ENCODE peak calls at places on chromosome 4, in ten cellular contexts. One of them, this sample, is unnamed.

GRCh38 chr4:147628415-147628814 is 11.2 kb downstream of the TMEM184C start:
- DNase-seq in cardiac muscle cell: no peak
- DNase-seq in kidney: no peak
- DNase-seq in ascending aorta: no peak
- DNase-seq in IMR-90: no peak
- DNase-seq in CD4-positive, alpha-beta memory T cell: no peak
- DNase-seq in tibial artery: no peak
- DNase-seq in HepG2: no peak
- DNase-seq in right cardiac atrium: no peak
- DNase-seq in RWPE1: no peak
- DNase-seq in this sample: no peak

GRCh38 chr4:161581262-161581661 is 582.5 kb downstream of the FSTL5 start:
- DNase-seq in HepG2: no peak
- DNase-seq in CD4-positive, alpha-beta memory T cell: no peak
- DNase-seq in kidney: no peak
- DNase-seq in tibial artery: no peak
- DNase-seq in IMR-90: no peak
- DNase-seq in RWPE1: no peak
- DNase-seq in right cardiac atrium: no peak
- DNase-seq in cardiac muscle cell: no peak
- DNase-seq in ascending aorta: no peak
- DNase-seq in this sample: no peak

GRCh38 chr4:3440011-3440410 is 1.8 kb upstream of the HGFAC start:
- DNase-seq in CD4-positive, alpha-beta memory T cell: no peak
- DNase-seq in cardiac muscle cell: no peak
- DNase-seq in right cardiac atrium: peak; percentile 34
- DNase-seq in tibial artery: peak; percentile 53
- DNase-seq in kidney: peak; percentile 60
- DNase-seq in RWPE1: no peak
- DNase-seq in IMR-90: no peak
- DNase-seq in HepG2: no peak
- DNase-seq in ascending aorta: no peak
- DNase-seq in this sample: no peak

GRCh38 chr4:152398060-152398459 is 137.8 kb downstream of the FBXW7 start:
- DNase-seq in tibial artery: no peak
- DNase-seq in HepG2: peak; percentile 4
- DNase-seq in RWPE1: peak; percentile 12
- DNase-seq in CD4-positive, alpha-beta memory T cell: no peak
- DNase-seq in right cardiac atrium: no peak
- DNase-seq in ascending aorta: no peak
- DNase-seq in cardiac muscle cell: peak; percentile 23
- DNase-seq in IMR-90: peak; percentile 29
- DNase-seq in kidney: no peak
- DNase-seq in this sample: no peak

GRCh38 chr4:107167051-107167450 is 130.9 kb upstream of the DKK2 start:
- DNase-seq in ascending aorta: no peak
- DNase-seq in HepG2: no peak
- DNase-seq in RWPE1: no peak
- DNase-seq in right cardiac atrium: no peak
- DNase-seq in CD4-positive, alpha-beta memory T cell: no peak
- DNase-seq in tibial artery: no peak
- DNase-seq in IMR-90: no peak
- DNase-seq in cardiac muscle cell: no peak
- DNase-seq in kidney: no peak
- DNase-seq in this sample: no peak

GRCh38 chr4:83258463-83258862 is 26.1 kb downstream of the COQ2 start:
- DNase-seq in RWPE1: no peak
- DNase-seq in HepG2: no peak
- DNase-seq in tibial artery: no peak
- DNase-seq in ascending aorta: no peak
- DNase-seq in kidney: no peak
- DNase-seq in cardiac muscle cell: no peak
- DNase-seq in CD4-positive, alpha-beta memory T cell: no peak
- DNase-seq in IMR-90: no peak
- DNase-seq in right cardiac atrium: no peak
- DNase-seq in this sample: no peak

GRCh38 chr4:140071806-140072205 is 82.2 kb downstream of the MAML3 start:
- DNase-seq in ascending aorta: peak; percentile 71
- DNase-seq in IMR-90: peak; percentile 91
- DNase-seq in HepG2: no peak
- DNase-seq in kidney: no peak
- DNase-seq in tibial artery: no peak
- DNase-seq in RWPE1: no peak
- DNase-seq in right cardiac atrium: peak; percentile 64
- DNase-seq in CD4-positive, alpha-beta memory T cell: peak; percentile 71
- DNase-seq in cardiac muscle cell: no peak
- DNase-seq in this sample: no peak

GRCh38 chr4:139672215-139672614 is 6.6 kb downstream of the MGST2 start:
- DNase-seq in CD4-positive, alpha-beta memory T cell: no peak
- DNase-seq in kidney: no peak
- DNase-seq in RWPE1: no peak
- DNase-seq in tibial artery: no peak
- DNase-seq in HepG2: no peak
- DNase-seq in right cardiac atrium: no peak
- DNase-seq in IMR-90: peak; percentile 26
- DNase-seq in ascending aorta: no peak
- DNase-seq in cardiac muscle cell: no peak
- DNase-seq in this sample: no peak

GRCh38 chr4:42985971-42986370 is 93.5 kb downstream of the GRXCR1 start:
- DNase-seq in tibial artery: no peak
- DNase-seq in RWPE1: no peak
- DNase-seq in CD4-positive, alpha-beta memory T cell: no peak
- DNase-seq in HepG2: no peak
- DNase-seq in cardiac muscle cell: no peak
- DNase-seq in kidney: no peak
- DNase-seq in right cardiac atrium: no peak
- DNase-seq in IMR-90: no peak
- DNase-seq in ascending aorta: no peak
- DNase-seq in this sample: no peak

GRCh38 chr4:169243808-169244207 is 26.9 kb downstream of the SH3RF1 start:
- DNase-seq in ascending aorta: no peak
- DNase-seq in RWPE1: no peak
- DNase-seq in tibial artery: no peak
- DNase-seq in cardiac muscle cell: no peak
- DNase-seq in IMR-90: peak; percentile 61
- DNase-seq in right cardiac atrium: no peak
- DNase-seq in HepG2: peak; percentile 73
- DNase-seq in CD4-positive, alpha-beta memory T cell: no peak
- DNase-seq in kidney: no peak
- DNase-seq in this sample: no peak
- H3K27ac ChIP-seq in ascending aorta: no peak overlapping the region
- H3K27ac ChIP-seq in RWPE1: no peak overlapping the region
- H3K27ac ChIP-seq in tibial artery: no peak overlapping the region
- H3K27ac ChIP-seq in cardiac muscle cell: no peak overlapping the region
- H3K27ac ChIP-seq in IMR-90: no peak overlapping the region
- H3K27ac ChIP-seq in right cardiac atrium: no peak overlapping the region
- H3K27ac ChIP-seq in HepG2: peak overlapping the region; percentile 18
- H3K27ac ChIP-seq in CD4-positive, alpha-beta memory T cell: no peak overlapping the region
- H3K27ac ChIP-seq in kidney: no peak overlapping the region
- H3K27ac ChIP-seq in this sample: no peak overlapping the region

DNA sequence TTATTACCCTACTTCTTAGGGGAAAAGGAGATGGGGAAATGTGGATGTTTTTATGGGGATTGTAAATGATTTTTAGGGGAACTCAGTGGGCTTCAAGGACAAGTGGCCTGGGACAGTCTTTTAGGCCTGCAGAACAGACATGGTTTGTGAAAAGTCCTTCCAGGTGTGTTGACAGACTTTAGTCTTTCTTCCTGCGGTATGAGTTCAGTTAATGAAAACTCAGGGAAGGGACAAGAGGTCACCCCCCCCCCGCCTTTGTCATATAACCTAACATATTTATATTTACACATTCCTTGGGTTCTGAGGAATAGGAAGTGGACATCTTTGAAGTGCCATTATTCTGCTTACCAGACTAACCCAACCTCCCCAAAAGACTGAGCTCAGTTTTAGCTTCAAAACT is 31.8 kb downstream of the METAP1 start:
- DNase-seq in CD4-positive, alpha-beta memory T cell: no peak
- DNase-seq in IMR-90: no peak
- DNase-seq in RWPE1: no peak
- DNase-seq in kidney: no peak
- DNase-seq in right cardiac atrium: no peak
- DNase-seq in ascending aorta: no peak
- DNase-seq in cardiac muscle cell: no peak
- DNase-seq in HepG2: peak; percentile 34
- DNase-seq in tibial artery: no peak
- DNase-seq in this sample: no peak
- H3K27ac ChIP-seq in CD4-positive, alpha-beta memory T cell: no peak overlapping the region
- H3K27ac ChIP-seq in IMR-90: no peak overlapping the region
- H3K27ac ChIP-seq in RWPE1: no peak overlapping the region
- H3K27ac ChIP-seq in kidney: no peak overlapping the region
- H3K27ac ChIP-seq in right cardiac atrium: no peak overlapping the region
- H3K27ac ChIP-seq in ascending aorta: no peak overlapping the region
- H3K27ac ChIP-seq in cardiac muscle cell: no peak overlapping the region
- H3K27ac ChIP-seq in HepG2: peak overlapping the region; percentile 59
- H3K27ac ChIP-seq in tibial artery: no peak overlapping the region
- H3K27ac ChIP-seq in this sample: no peak overlapping the region

GRCh38 chr4:155780773-155781172 is 22.0 kb downstream of the GUCY1B1 start:
- DNase-seq in ascending aorta: no peak
- DNase-seq in kidney: no peak
- DNase-seq in IMR-90: peak; percentile 78
- DNase-seq in tibial artery: no peak
- DNase-seq in cardiac muscle cell: no peak
- DNase-seq in right cardiac atrium: no peak
- DNase-seq in RWPE1: no peak
- DNase-seq in CD4-positive, alpha-beta memory T cell: no peak
- DNase-seq in HepG2: no peak
- DNase-seq in this sample: no peak
- H3K27ac ChIP-seq in ascending aorta: no peak overlapping the region
- H3K27ac ChIP-seq in kidney: no peak overlapping the region
- H3K27ac ChIP-seq in IMR-90: no peak overlapping the region
- H3K27ac ChIP-seq in tibial artery: no peak overlapping the region
- H3K27ac ChIP-seq in cardiac muscle cell: no peak overlapping the region
- H3K27ac ChIP-seq in right cardiac atrium: no peak overlapping the region
- H3K27ac ChIP-seq in RWPE1: no peak overlapping the region
- H3K27ac ChIP-seq in CD4-positive, alpha-beta memory T cell: no peak overlapping the region
- H3K27ac ChIP-seq in HepG2: no peak overlapping the region
- H3K27ac ChIP-seq in this sample: no peak overlapping the region

GRCh38 chr4:95161781-95162469 is 386.8 kb downstream of the UNC5C start:
- DNase-seq in kidney: no peak
- DNase-seq in IMR-90: no peak
- DNase-seq in right cardiac atrium: no peak
- DNase-seq in tibial artery: no peak
- DNase-seq in cardiac muscle cell: no peak
- DNase-seq in HepG2: no peak
- DNase-seq in ascending aorta: no peak
- DNase-seq in RWPE1: no peak
- DNase-seq in CD4-positive, alpha-beta memory T cell: no peak
- DNase-seq in this sample: no peak
- H3K27ac ChIP-seq in kidney: no peak overlapping the region
- H3K27ac ChIP-seq in IMR-90: no peak overlapping the region
- H3K27ac ChIP-seq in right cardiac atrium: no peak overlapping the region
- H3K27ac ChIP-seq in tibial artery: no peak overlapping the region
- H3K27ac ChIP-seq in cardiac muscle cell: no peak overlapping the region
- H3K27ac ChIP-seq in HepG2: no peak overlapping the region
- H3K27ac ChIP-seq in ascending aorta: no peak overlapping the region
- H3K27ac ChIP-seq in RWPE1: no peak overlapping the region
- H3K27ac ChIP-seq in CD4-positive, alpha-beta memory T cell: no peak overlapping the region
- H3K27ac ChIP-seq in this sample: no peak overlapping the region

DNA sequence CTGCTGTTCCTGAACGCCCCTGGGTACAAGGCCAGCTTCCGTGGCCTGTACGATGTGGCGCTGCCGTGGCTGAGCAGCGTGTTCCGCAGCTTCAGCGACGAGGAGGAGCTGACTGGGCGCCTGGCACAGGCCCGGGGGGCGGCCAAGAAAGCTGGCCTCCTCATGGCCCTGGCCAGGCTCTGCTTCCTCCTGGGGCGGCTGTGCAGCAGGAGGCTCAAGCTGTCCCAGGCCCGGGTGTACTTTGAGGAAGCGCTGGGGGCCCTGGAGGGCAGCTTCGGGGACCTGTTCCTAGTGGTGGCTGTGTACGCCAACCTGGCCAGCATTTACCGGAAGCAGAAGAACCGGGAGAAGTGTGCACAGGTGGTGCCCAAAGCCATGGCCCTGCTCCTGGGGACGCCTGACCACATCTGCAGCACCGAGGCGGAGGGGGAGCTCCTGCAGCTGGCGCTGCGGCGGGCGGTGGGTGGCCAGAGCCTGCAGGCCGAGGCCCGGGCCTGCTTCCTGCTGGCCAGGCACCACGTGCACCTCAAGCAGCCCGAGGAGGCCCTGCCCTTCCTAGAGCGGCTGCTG is 28.2 kb downstream of the SH3TC1 start:
- DNase-seq in HepG2: no peak
- DNase-seq in IMR-90: no peak
- DNase-seq in RWPE1: no peak
- DNase-seq in CD4-positive, alpha-beta memory T cell: no peak
- DNase-seq in tibial artery: no peak
- DNase-seq in kidney: peak; percentile 79
- DNase-seq in ascending aorta: no peak
- DNase-seq in right cardiac atrium: peak; percentile 76
- DNase-seq in cardiac muscle cell: no peak
- DNase-seq in this sample: no peak
- H3K27ac ChIP-seq in HepG2: peak overlapping the region; percentile 75
- H3K27ac ChIP-seq in IMR-90: no peak overlapping the region
- H3K27ac ChIP-seq in RWPE1: peak overlapping the region; percentile 82
- H3K27ac ChIP-seq in CD4-positive, alpha-beta memory T cell: no peak overlapping the region
- H3K27ac ChIP-seq in tibial artery: no peak overlapping the region
- H3K27ac ChIP-seq in kidney: no peak overlapping the region
- H3K27ac ChIP-seq in ascending aorta: no peak overlapping the region
- H3K27ac ChIP-seq in right cardiac atrium: no peak overlapping the region
- H3K27ac ChIP-seq in cardiac muscle cell: no peak overlapping the region
- H3K27ac ChIP-seq in this sample: no peak overlapping the region

DNA sequence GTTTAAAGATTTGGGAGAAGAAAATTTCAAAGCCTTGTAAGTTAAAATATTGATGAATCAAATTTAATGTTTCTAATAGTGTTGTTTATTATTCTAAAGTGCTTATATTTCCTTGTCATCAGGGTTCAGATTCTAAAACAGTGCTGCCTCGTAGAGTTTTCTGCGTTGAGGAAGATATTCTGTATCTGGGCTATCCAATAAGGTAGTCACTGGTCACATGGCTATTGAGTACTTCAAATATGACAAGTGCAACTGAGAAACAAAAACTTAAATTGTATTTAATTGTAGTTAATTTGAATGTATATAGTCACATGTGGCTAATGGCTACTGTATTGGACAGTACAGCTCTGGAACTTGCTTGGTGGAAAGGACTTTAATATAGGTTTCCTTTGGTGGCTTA is 1.1 kb downstream of the ALB start:
- DNase-seq in cardiac muscle cell: no peak
- DNase-seq in tibial artery: no peak
- DNase-seq in ascending aorta: no peak
- DNase-seq in right cardiac atrium: no peak
- DNase-seq in HepG2: no peak
- DNase-seq in CD4-positive, alpha-beta memory T cell: no peak
- DNase-seq in RWPE1: no peak
- DNase-seq in IMR-90: no peak
- DNase-seq in kidney: no peak
- DNase-seq in this sample: no peak
- H3K27ac ChIP-seq in cardiac muscle cell: no peak overlapping the region
- H3K27ac ChIP-seq in tibial artery: no peak overlapping the region
- H3K27ac ChIP-seq in ascending aorta: no peak overlapping the region
- H3K27ac ChIP-seq in right cardiac atrium: no peak overlapping the region
- H3K27ac ChIP-seq in HepG2: peak overlapping the region; percentile 89
- H3K27ac ChIP-seq in CD4-positive, alpha-beta memory T cell: no peak overlapping the region
- H3K27ac ChIP-seq in RWPE1: no peak overlapping the region
- H3K27ac ChIP-seq in IMR-90: no peak overlapping the region
- H3K27ac ChIP-seq in kidney: no peak overlapping the region
- H3K27ac ChIP-seq in this sample: no peak overlapping the region

GRCh38 chr4:119053245-119053644 is 82.4 kb upstream of the MYOZ2 start:
- DNase-seq in cardiac muscle cell: no peak
- DNase-seq in kidney: no peak
- DNase-seq in tibial artery: no peak
- DNase-seq in CD4-positive, alpha-beta memory T cell: no peak
- DNase-seq in ascending aorta: no peak
- DNase-seq in IMR-90: peak; percentile 53
- DNase-seq in right cardiac atrium: no peak
- DNase-seq in RWPE1: no peak
- DNase-seq in HepG2: no peak
- DNase-seq in this sample: no peak
- H3K27ac ChIP-seq in cardiac muscle cell: no peak overlapping the region
- H3K27ac ChIP-seq in kidney: no peak overlapping the region
- H3K27ac ChIP-seq in tibial artery: no peak overlapping the region
- H3K27ac ChIP-seq in CD4-positive, alpha-beta memory T cell: no peak overlapping the region
- H3K27ac ChIP-seq in ascending aorta: peak overlapping the region; percentile 64
- H3K27ac ChIP-seq in IMR-90: no peak overlapping the region
- H3K27ac ChIP-seq in right cardiac atrium: no peak overlapping the region
- H3K27ac ChIP-seq in RWPE1: no peak overlapping the region
- H3K27ac ChIP-seq in HepG2: no peak overlapping the region
- H3K27ac ChIP-seq in this sample: no peak overlapping the region

This sample was measured in upper lobe of right lung.